ENCODE peak calls at places on chromosomes 16 and 17, in four cellular contexts. One of them, this sample, is unnamed.

GRCh38 chr17:6924121-6924676 is 71.7 kb upstream of the ALOX12 start:
- DNase-seq in uterus: no peak
- DNase-seq in tibial artery: no peak
- DNase-seq in GM23338: no peak
- DNase-seq in this sample: no peak

GRCh38 chr17:60106377-60107059 is 27.8 kb upstream of the HEATR6 start:
- DNase-seq in uterus: no peak
- DNase-seq in tibial artery: no peak
- DNase-seq in GM23338: no peak
- DNase-seq in this sample: no peak

GRCh38 chr16:20952144-20952797 is 51.7 kb downstream of the LYRM1 start:
- DNase-seq in uterus: no peak
- DNase-seq in tibial artery: no peak
- DNase-seq in GM23338: peak; percentile 37
- DNase-seq in this sample: no peak

GRCh38 chr17:28885951-28886350 is 11.6 kb downstream of the FLOT2 start:
- DNase-seq in uterus: no peak
- DNase-seq in tibial artery: no peak
- DNase-seq in GM23338: no peak
- DNase-seq in this sample: no peak

GRCh38 chr16:17417740-17418139 is 53.0 kb downstream of the XYLT1 start:
- DNase-seq in uterus: no peak
- DNase-seq in tibial artery: no peak
- DNase-seq in GM23338: no peak
- DNase-seq in this sample: no peak

GRCh38 chr17:52106638-52107261 is 51.8 kb downstream of the CA10 start:
- DNase-seq in uterus: no peak
- DNase-seq in tibial artery: peak; percentile 23
- DNase-seq in GM23338: peak; percentile 76
- DNase-seq in this sample: no peak

GRCh38 chr17:83100220-83100852 is 20.9 kb downstream of the METRNL start:
- DNase-seq in uterus: peak; percentile 32
- DNase-seq in tibial artery: peak; percentile 64
- DNase-seq in GM23338: no peak
- DNase-seq in this sample: no peak

GRCh38 chr17:62705116-62705515 is 77.6 kb downstream of the MRC2 start:
- DNase-seq in uterus: no peak
- DNase-seq in tibial artery: no peak
- DNase-seq in GM23338: no peak
- DNase-seq in this sample: no peak

GRCh38 chr17:49101054-49101534 is 31.5 kb upstream of the B4GALNT2 start:
- DNase-seq in uterus: no peak
- DNase-seq in tibial artery: no peak
- DNase-seq in GM23338: no peak
- DNase-seq in this sample: no peak

GRCh38 chr16:85667841-85668413 is 20.8 kb downstream of the GINS2 start:
- DNase-seq in uterus: no peak
- DNase-seq in tibial artery: no peak
- DNase-seq in GM23338: no peak
- DNase-seq in this sample: peak; percentile 45

GRCh38 chr17:34249497-34249877 is 5.6 kb upstream of the CCL2 start:
- DNase-seq in uterus: no peak
- DNase-seq in tibial artery: no peak
- DNase-seq in GM23338: no peak
- DNase-seq in this sample: no peak

GRCh38 chr17:47629826-47630225 is 19.9 kb upstream of the KPNB1 start:
- DNase-seq in uterus: no peak
- DNase-seq in tibial artery: no peak
- DNase-seq in GM23338: no peak
- DNase-seq in this sample: no peak

DNA sequence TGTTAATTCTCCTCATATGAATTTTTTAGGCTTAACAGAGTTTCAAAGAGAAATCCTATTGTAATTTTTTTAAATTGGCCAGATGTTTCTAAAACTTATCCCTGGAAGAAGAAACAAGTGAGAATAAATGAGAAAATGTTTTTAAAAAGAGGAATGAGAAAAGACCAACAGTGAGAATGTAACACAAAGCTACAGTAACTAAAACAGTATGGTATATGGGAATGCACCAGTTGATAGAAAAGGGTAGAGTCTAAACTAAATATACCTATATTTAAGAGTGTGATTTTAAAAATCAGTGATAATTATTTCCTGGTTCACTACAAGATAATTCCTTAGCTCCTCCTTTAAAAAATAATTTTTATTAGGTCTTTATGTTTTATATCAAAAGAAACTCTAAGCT is 127.9 kb downstream of the CCDC182 start:
- DNase-seq in uterus: no peak
- DNase-seq in tibial artery: no peak
- DNase-seq in GM23338: no peak
- DNase-seq in this sample: no peak
- H3K36me3 ChIP-seq in uterus: peaks cover 2% of the 10 kb centered on the region
- H3K36me3 ChIP-seq in tibial artery: no peaks in the 10 kb centered on the region
- H3K36me3 ChIP-seq in GM23338: no peaks in the 10 kb centered on the region
- H3K36me3 ChIP-seq in this sample: peaks cover 9% of the 10 kb centered on the region

GRCh38 chr17:38361700-38362465 is 10.2 kb downstream of the SOCS7 start:
- DNase-seq in uterus: no peak
- DNase-seq in tibial artery: no peak
- DNase-seq in GM23338: no peak
- DNase-seq in this sample: no peak

GRCh38 chr17:38357488-38358123 is 6.0 kb downstream of the SOCS7 start:
- DNase-seq in uterus: no peak
- DNase-seq in tibial artery: no peak
- DNase-seq in GM23338: no peak
- DNase-seq in this sample: no peak

GRCh38 chr17:38358586-38359513 is 7.2 kb downstream of the SOCS7 start:
- DNase-seq in uterus: no peak
- DNase-seq in tibial artery: no peak
- DNase-seq in GM23338: no peak
- DNase-seq in this sample: no peak

GRCh38 chr17:38364741-38365140 is 13.1 kb downstream of the SOCS7 start:
- DNase-seq in uterus: no peak
- DNase-seq in tibial artery: no peak
- DNase-seq in GM23338: no peak
- DNase-seq in this sample: no peak

DNA sequence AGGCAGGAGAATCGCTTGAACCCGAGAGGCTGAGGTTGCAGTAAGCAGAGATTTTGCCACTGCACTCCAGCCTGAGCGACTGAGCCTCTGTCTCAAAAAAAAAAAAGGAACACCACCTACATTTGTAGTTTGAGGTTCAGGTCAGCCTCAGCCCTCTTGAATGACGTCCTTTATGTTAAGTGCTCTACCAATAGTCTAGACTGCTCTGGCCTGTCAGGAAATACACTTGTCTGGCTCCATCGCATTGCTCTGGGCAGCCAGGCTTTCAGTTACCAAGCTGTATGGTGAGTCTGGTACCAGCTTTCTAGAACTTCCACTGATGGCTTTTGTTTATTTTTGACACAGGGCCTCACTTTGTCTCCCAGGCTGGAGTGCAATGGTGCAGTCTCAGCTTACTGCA is 11.4 kb downstream of the SOCS7 start:
- DNase-seq in uterus: no peak
- DNase-seq in tibial artery: no peak
- DNase-seq in GM23338: no peak
- DNase-seq in this sample: no peak
- H3K36me3 ChIP-seq in uterus: no peaks in the 10 kb centered on the region
- H3K36me3 ChIP-seq in tibial artery: peaks cover 12% of the 10 kb centered on the region
- H3K36me3 ChIP-seq in GM23338: peaks cover 7% of the 10 kb centered on the region
- H3K36me3 ChIP-seq in this sample: no peaks in the 10 kb centered on the region

DNA sequence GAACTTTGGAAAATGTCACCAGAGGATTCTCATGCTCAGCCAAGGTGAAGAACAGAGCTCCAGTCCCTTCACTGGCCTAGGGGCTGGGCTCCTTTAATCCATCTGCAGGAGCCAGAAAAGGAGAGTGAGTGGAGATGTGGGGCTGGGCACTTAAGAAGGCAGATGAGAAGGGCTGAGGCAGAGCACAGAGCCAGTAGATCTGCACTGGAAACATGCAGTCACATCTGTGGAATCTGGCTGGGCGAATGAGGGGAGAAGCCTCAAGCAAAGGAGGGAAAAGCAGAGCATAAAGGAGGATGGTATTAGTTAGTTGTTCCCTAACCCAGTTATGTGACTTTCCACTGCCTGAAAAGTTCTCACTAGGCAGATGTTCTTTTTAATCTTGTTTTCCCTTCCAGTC is 50.4 kb upstream of the BCAR1 start:
- DNase-seq in uterus: no peak
- DNase-seq in tibial artery: no peak
- DNase-seq in GM23338: no peak
- DNase-seq in this sample: no peak
- H3K36me3 ChIP-seq in uterus: no peaks in the 10 kb centered on the region
- H3K36me3 ChIP-seq in tibial artery: peaks cover 18% of the 10 kb centered on the region
- H3K36me3 ChIP-seq in GM23338: peaks cover 11% of the 10 kb centered on the region
- H3K36me3 ChIP-seq in this sample: peaks cover 5% of the 10 kb centered on the region

GRCh38 chr17:12128946-12129345 is 108.3 kb downstream of the MAP2K4 start:
- DNase-seq in uterus: no peak
- DNase-seq in tibial artery: no peak
- DNase-seq in GM23338: no peak
- DNase-seq in this sample: no peak
- H3K36me3 ChIP-seq in uterus: peaks cover 4% of the 10 kb centered on the region
- H3K36me3 ChIP-seq in tibial artery: peaks cover 50% of the 10 kb centered on the region
- H3K36me3 ChIP-seq in GM23338: peaks cover 8% of the 10 kb centered on the region
- H3K36me3 ChIP-seq in this sample: peaks cover 70% of the 10 kb centered on the region

DNA sequence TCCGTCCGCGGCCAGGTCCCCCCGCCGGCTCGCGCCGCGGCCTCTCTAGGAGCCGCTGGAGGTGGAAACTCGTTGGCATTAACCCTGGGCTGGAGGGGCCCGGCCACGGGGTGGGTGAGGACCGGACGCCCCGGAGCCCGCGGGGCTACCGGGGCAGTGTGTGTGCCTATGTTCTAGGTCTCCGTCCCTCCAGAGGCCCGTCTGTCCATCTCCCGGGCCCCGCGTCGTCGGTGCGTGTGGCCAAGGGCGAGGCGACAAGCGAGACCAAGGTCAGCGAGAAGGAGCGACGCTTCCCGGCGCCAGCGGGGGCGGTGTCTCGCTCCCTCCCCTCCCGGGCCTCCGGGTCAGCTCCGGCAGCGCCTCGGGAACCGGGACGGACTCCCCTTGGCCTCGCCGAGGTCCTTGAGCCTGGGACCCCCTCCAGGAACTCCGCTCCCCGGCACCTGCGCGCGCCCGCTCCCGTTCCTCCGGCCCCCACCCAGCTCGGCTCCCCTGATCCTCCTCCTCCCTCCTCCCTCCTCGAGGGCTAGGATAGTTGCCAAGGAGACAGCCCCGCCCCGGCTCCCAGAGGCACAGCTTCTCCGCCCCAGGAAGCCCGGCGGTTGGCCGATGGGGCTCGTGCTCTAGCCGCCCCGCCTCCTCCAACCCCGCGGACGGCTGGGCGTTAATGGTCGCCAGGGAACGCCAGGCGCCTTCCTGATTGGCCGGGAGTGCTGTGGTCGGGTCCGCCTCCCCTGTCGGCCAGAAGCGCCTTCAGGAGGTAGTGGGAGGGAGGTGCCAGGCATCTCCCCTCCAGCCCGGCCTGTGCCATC is 663 bp upstream of the ZNF768 start:
- DNase-seq in uterus: peak; percentile 98
- DNase-seq in tibial artery: peak; percentile 98
- DNase-seq in GM23338: peak; percentile 99
- DNase-seq in this sample: peak; percentile 99
- H3K36me3 ChIP-seq in uterus: no peaks in the 10 kb centered on the region
- H3K36me3 ChIP-seq in tibial artery: peaks cover 10% of the 10 kb centered on the region
- H3K36me3 ChIP-seq in GM23338: no peaks in the 10 kb centered on the region
- H3K36me3 ChIP-seq in this sample: peaks cover 28% of the 10 kb centered on the region

GRCh38 chr16:87742781-87743490 is 22.9 kb downstream of the KLHDC4 start:
- DNase-seq in uterus: no peak
- DNase-seq in tibial artery: no peak
- DNase-seq in GM23338: no peak
- DNase-seq in this sample: no peak
- H3K36me3 ChIP-seq in uterus: no peaks in the 10 kb centered on the region
- H3K36me3 ChIP-seq in tibial artery: peaks cover 15% of the 10 kb centered on the region
- H3K36me3 ChIP-seq in GM23338: peaks cover 20% of the 10 kb centered on the region
- H3K36me3 ChIP-seq in this sample: peaks cover 56% of the 10 kb centered on the region

GRCh38 chr16:67730326-67730725 is 11.2 kb upstream of the GFOD2 start:
- DNase-seq in uterus: no peak
- DNase-seq in tibial artery: no peak
- DNase-seq in GM23338: no peak
- DNase-seq in this sample: no peak
- H3K36me3 ChIP-seq in uterus: no peaks in the 10 kb centered on the region
- H3K36me3 ChIP-seq in tibial artery: peaks cover 31% of the 10 kb centered on the region
- H3K36me3 ChIP-seq in GM23338: no peaks in the 10 kb centered on the region
- H3K36me3 ChIP-seq in this sample: peaks cover 84% of the 10 kb centered on the region

GRCh38 chr16:53282975-53283946 is 151.0 kb upstream of the RBL2 start:
- DNase-seq in uterus: no peak
- DNase-seq in tibial artery: no peak
- DNase-seq in GM23338: peak; percentile 75
- DNase-seq in this sample: no peak
- H3K36me3 ChIP-seq in uterus: no peaks in the 10 kb centered on the region
- H3K36me3 ChIP-seq in tibial artery: peaks cover 39% of the 10 kb centered on the region
- H3K36me3 ChIP-seq in GM23338: peaks cover 1% of the 10 kb centered on the region
- H3K36me3 ChIP-seq in this sample: peaks cover 6% of the 10 kb centered on the region

GRCh38 chr16:67149276-67150057 is 1.3 kb downstream of the B3GNT9 start:
- DNase-seq in uterus: no peak
- DNase-seq in tibial artery: no peak
- DNase-seq in GM23338: peak; percentile 80
- DNase-seq in this sample: no peak
- H3K36me3 ChIP-seq in uterus: no peaks in the 10 kb centered on the region
- H3K36me3 ChIP-seq in tibial artery: peaks cover 13% of the 10 kb centered on the region
- H3K36me3 ChIP-seq in GM23338: no peaks in the 10 kb centered on the region
- H3K36me3 ChIP-seq in this sample: peaks cover 49% of the 10 kb centered on the region

DNA sequence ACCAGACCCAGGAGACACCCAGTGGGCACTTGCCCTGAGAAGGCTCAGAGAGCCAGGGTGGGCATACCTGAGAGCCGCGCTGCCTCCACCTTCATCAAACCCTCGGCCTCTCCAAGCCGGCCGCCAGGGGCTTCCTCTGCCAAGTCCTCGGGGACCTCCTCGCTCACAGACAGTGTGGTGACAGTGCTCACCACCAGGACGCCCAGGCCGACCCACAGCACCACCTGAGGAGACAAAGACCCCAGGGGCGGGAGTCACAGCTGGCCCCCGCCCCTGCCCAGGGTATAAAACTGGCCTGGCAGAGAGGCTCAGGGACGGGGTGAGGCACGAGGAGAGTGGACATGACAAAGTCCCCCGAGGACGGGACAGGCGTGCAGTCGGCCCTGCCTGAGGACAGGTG is 21.1 kb downstream of the NDUFAF8 start:
- DNase-seq in uterus: no peak
- DNase-seq in tibial artery: no peak
- DNase-seq in GM23338: no peak
- DNase-seq in this sample: no peak
- H3K36me3 ChIP-seq in uterus: no peaks in the 10 kb centered on the region
- H3K36me3 ChIP-seq in tibial artery: peaks cover 35% of the 10 kb centered on the region
- H3K36me3 ChIP-seq in GM23338: no peaks in the 10 kb centered on the region
- H3K36me3 ChIP-seq in this sample: no peaks in the 10 kb centered on the region